ENCODE peak calls at places on chromosomes 6 and 20, in five cellular contexts. Q is LoVo; R is CD8-positive, alpha-beta memory T cell; T is A172; E is fibroblast of lung. S is an unnamed sample.

GRCh38 chr6:35919085-35919826 is 1.6 kb downstream of the SRPK1 start:
- DNase-seq in Q (no peak), T (no peak), R (peak), E (peak), S (no peak)

GRCh38 chr6:39806277-39806676 is 14.1 kb downstream of the DAAM2 start:
- DNase-seq in Q (no peak), R (no peak), T (no peak), E (peak), S (no peak)

GRCh38 chr6:43020847-43021246 is 576 bp upstream of the RRP36 start:
- DNase-seq in Q (no peak), T (no peak), E (peak), R (no peak), S (no peak)

GRCh38 chr6:16653226-16653625 is 108.0 kb downstream of the ATXN1 start:
- DNase-seq in Q (no peak), E (no peak), T (no peak), R (no peak), S (no peak)

GRCh38 chr20:48175261-48175660 is 390.0 kb upstream of the SULF2 start:
- DNase-seq in E (no peak), Q (no peak), R (no peak), T (no peak), S (no peak)

GRCh38 chr6:127904160-127904559 is 3.3 kb upstream of the THEMIS start:
- DNase-seq in T (no peak), Q (no peak), E (no peak), R (no peak), S (no peak)

GRCh38 chr6:106974337-106974998 is at the start of gene CD24:
- DNase-seq in Q (peak), R (no peak), E (peak), T (no peak), S (peak)

GRCh38 chr20:32062776-32063170 is 10.7 kb downstream of the HCK start:
- DNase-seq in Q (no peak), T (no peak), E (no peak), R (no peak), S (no peak)

GRCh38 chr6:24223131-24223715 is 97.2 kb downstream of the NRSN1 start:
- DNase-seq in R (no peak), T (no peak), Q (peak), E (no peak), S (no peak)

GRCh38 chr6:167893416-167893815 is 66.7 kb downstream of the AFDN start:
- DNase-seq in Q (no peak), E (peak), R (no peak), T (peak), S (no peak)

GRCh38 chr6:148508401-148509151 is 165.9 kb downstream of the SASH1 start:
- DNase-seq in E (peak), R (no peak), T (peak), Q (no peak), S (no peak)

GRCh38 chr6:109186012-109186411 is 90.7 kb downstream of the CEP57L1 start:
- DNase-seq in E (no peak), R (no peak), T (no peak), Q (no peak), S (no peak)

GRCh38 chr20:1401431-1401907 is 8.6 kb upstream of the FKBP1A start:
- DNase-seq in R (no peak), Q (no peak), T (no peak), E (no peak), S (no peak)

GRCh38 chr6:4059115-4059777 is 19.7 kb downstream of the FAM217A start:
- DNase-seq in R (peak), Q (no peak), E (peak), T (peak), S (peak)

GRCh38 chr20:4512891-4513550 is 208.7 kb upstream of the PRND start:
- DNase-seq in R (no peak), Q (peak), E (peak), T (peak), S (no peak)

GRCh38 chr6:75932067-75932466 is 140.4 kb downstream of the IMPG1 start:
- DNase-seq in T (peak), R (no peak), E (peak), Q (no peak), S (no peak)

GRCh38 chr20:36153754-36154695 is 515 bp upstream of the EPB41L1 start:
- DNase-seq in E (peak), R (no peak), Q (peak), T (peak), S (no peak)

GRCh38 chr6:170293881-170294755 is 3.2 kb upstream of the DLL1 start:
- DNase-seq in T (no peak), Q (no peak), E (no peak), R (no peak), S (peak)

GRCh38 chr20:19934792-19935491 is 82.2 kb upstream of the NAA20 start:
- DNase-seq in E (no peak), R (no peak), T (no peak), Q (peak), S (no peak)

GRCh38 chr6:228881-229651 is 63.2 kb upstream of the DUSP22 start:
- DNase-seq in E (no peak), T (no peak), Q (no peak), R (no peak), S (no peak)

GRCh38 chr6:3879194-3879952 is 30.2 kb downstream of the FAM50B start:
- DNase-seq in E (no peak), Q (no peak), R (no peak), T (no peak), S (no peak)